ENCODE peak calls at places on chromosomes 12 and 14, in seven cellular contexts. V is suprapubic skin; L is activated T-cell treated with anti-CD3 and anti-CD28 coated beads, Interleukin-2, amount 50 U/mL, for 24 hours; Q is RPMI7951; C is natural killer cell; H is germinal center; K is AG04450. D is an unnamed sample.

GRCh38 chr12:90085491-90086274 is 377.0 kb upstream of the ATP2B1 start:
- DNase-seq in K (peak), Q (peak), L (no peak), V (no peak), C (no peak), H (no peak), D (no peak)

GRCh38 chr12:44774815-44775411 is 101.2 kb downstream of the NELL2 start:
- DNase-seq in Q (no peak), C (peak), L (peak), V (no peak), H (peak), K (no peak), D (peak)

GRCh38 chr14:58299665-58300202 is 1.4 kb downstream of the ARID4A start:
- DNase-seq in V (no peak), H (peak), L (no peak), C (no peak), K (no peak), Q (peak), D (no peak)

GRCh38 chr12:24565300-24565699 is 383.6 kb downstream of the BCAT1 start:
- DNase-seq in K (no peak), L (no peak), H (no peak), C (no peak), V (no peak), Q (no peak), D (no peak)

GRCh38 chr12:30643366-30643765 is 52.3 kb downstream of the IPO8 start:
- DNase-seq in Q (peak), C (no peak), L (no peak), V (no peak), K (no peak), H (no peak), D (no peak)

GRCh38 chr12:132127041-132127440 is 17.1 kb downstream of the DDX51 start:
- DNase-seq in H (no peak), V (peak), L (no peak), C (no peak), K (no peak), Q (no peak), D (no peak)

GRCh38 chr12:6867407-6868210 is at the start of gene TPI1:
- DNase-seq in H (peak), Q (peak), K (peak), V (peak), L (peak), C (peak), D (peak)

GRCh38 chr14:67583711-67584644 is 16.1 kb downstream of the PIGH start:
- DNase-seq in K (no peak), V (no peak), H (peak), C (no peak), Q (peak), L (no peak), D (peak)

GRCh38 chr12:89737000-89737399 is 28.4 kb upstream of the ATP2B1 start:
- DNase-seq in H (no peak), Q (no peak), V (no peak), K (no peak), C (no peak), L (no peak), D (no peak)

GRCh38 chr12:128267651-128268347 is 829 bp downstream of the TMEM132C start:
- DNase-seq in H (no peak), C (no peak), Q (no peak), V (no peak), K (no peak), L (no peak), D (no peak)

GRCh38 chr12:115794659-115795081 is 482.8 kb downstream of the MED13L start:
- DNase-seq in C (no peak), K (no peak), L (no peak), H (no peak), V (no peak), Q (no peak), D (peak)

GRCh38 chr14:93903342-93904184 is 23.6 kb upstream of the FAM181A start:
- DNase-seq in V (no peak), K (no peak), L (no peak), H (no peak), Q (no peak), C (no peak), D (peak)

GRCh38 chr12:53798575-53798974 is 46.8 kb upstream of the CISTR start:
- DNase-seq in K (no peak), C (no peak), L (no peak), Q (peak), V (no peak), H (no peak), D (no peak)

GRCh38 chr14:26334288-26334687 is 263.5 kb downstream of the NOVA1 start:
- DNase-seq in C (no peak), Q (no peak), H (no peak), V (no peak), L (no peak), K (no peak), D (no peak)

GRCh38 chr12:75951399-75952228 is 80.0 kb downstream of the PHLDA1 start:
- DNase-seq in Q (peak), C (no peak), H (no peak), K (no peak), L (no peak), V (no peak), D (no peak)

GRCh38 chr14:93961610-93962009 is 14.8 kb downstream of the ASB2 start:
- DNase-seq in K (no peak), L (no peak), V (no peak), C (no peak), Q (no peak), H (no peak), D (no peak)

GRCh38 chr14:91114079-91115065 is 499 bp downstream of the DGLUCY start:
- DNase-seq in Q (peak), K (no peak), C (peak), V (peak), L (peak), H (peak), D (peak)

D was measured in COR-L47.